ENCODE peak calls at places on chromosomes 1 and 21, in six cellular contexts. D, U, T, A, L and H are unnamed samples.

GRCh38 chr1:233859446-233859845 is 45.0 kb upstream of the SLC35F3 start:
- DNase-seq in A (no peak), T (no peak), U (no peak), L (no peak), D (no peak), H (no peak)

GRCh38 chr1:91673603-91674002 is 173.0 kb downstream of the CDC7 start:
- DNase-seq in D (no peak), A (no peak), U (no peak), L (no peak), T (no peak), H (no peak)

GRCh38 chr1:46133181-46133658 is 791 bp upstream of the PIK3R3 start:
- DNase-seq in D (no peak), T (no peak), U (no peak), L (no peak), A (no peak), H (peak)

GRCh38 chr1:214123061-214123784 is 135.4 kb downstream of the PROX1 start:
- DNase-seq in D (peak), U (no peak), T (peak), A (peak), L (peak), H (peak)

GRCh38 chr21:28798798-28799197 is 193.9 kb downstream of the LTN1 start:
- DNase-seq in D (no peak), A (no peak), T (no peak), L (no peak), U (no peak), H (no peak)

GRCh38 chr1:9070421-9071015 is 1.1 kb upstream of the SLC2A5 start:
- DNase-seq in A (no peak), U (no peak), D (no peak), T (no peak), L (no peak), H (no peak)

GRCh38 chr21:45854702-45855247 is 126.8 kb upstream of the COL6A1 start:
- DNase-seq in T (no peak), U (no peak), D (no peak), L (no peak), A (no peak), H (no peak)

GRCh38 chr1:174051956-174052355 is 29.8 kb upstream of the RC3H1 start:
- DNase-seq in L (no peak), A (no peak), D (no peak), T (no peak), U (no peak), H (no peak)

GRCh38 chr1:24390924-24391782 is 22.4 kb downstream of the STPG1 start:
- DNase-seq in D (peak), L (peak), U (no peak), T (peak), A (no peak), H (peak)

GRCh38 chr1:162016616-162017015 is 7.1 kb downstream of the OLFML2B start:
- DNase-seq in L (no peak), U (no peak), T (no peak), D (no peak), A (no peak), H (no peak)

GRCh38 chr1:93713247-93713764 is 31.7 kb upstream of the BCAR3 start:
- DNase-seq in U (no peak), L (no peak), A (no peak), T (no peak), D (no peak), H (no peak)

GRCh38 chr1:46480959-46481646 is 8.5 kb upstream of the DMBX1 start:
- DNase-seq in T (no peak), U (no peak), L (no peak), A (no peak), D (no peak), H (peak)

GRCh38 chr1:27000817-27001460 is 7.4 kb downstream of the TRNP1 start:
- DNase-seq in T (no peak), D (no peak), L (no peak), A (no peak), U (no peak), H (no peak)

GRCh38 chr1:156949127-156949526 is 28.7 kb downstream of the LRRC71 start:
- DNase-seq in U (no peak), T (no peak), L (no peak), A (no peak), D (no peak), H (no peak)

GRCh38 chr1:85578321-85579295 is 2.0 kb upstream of the CCN1 start:
- DNase-seq in U (no peak), A (no peak), L (no peak), D (no peak), T (peak), H (no peak)

GRCh38 chr1:165773324-165773965 is 4.8 kb upstream of the TMCO1 start:
- DNase-seq in A (no peak), U (no peak), L (no peak), T (peak), D (peak), H (peak)

DNA sequence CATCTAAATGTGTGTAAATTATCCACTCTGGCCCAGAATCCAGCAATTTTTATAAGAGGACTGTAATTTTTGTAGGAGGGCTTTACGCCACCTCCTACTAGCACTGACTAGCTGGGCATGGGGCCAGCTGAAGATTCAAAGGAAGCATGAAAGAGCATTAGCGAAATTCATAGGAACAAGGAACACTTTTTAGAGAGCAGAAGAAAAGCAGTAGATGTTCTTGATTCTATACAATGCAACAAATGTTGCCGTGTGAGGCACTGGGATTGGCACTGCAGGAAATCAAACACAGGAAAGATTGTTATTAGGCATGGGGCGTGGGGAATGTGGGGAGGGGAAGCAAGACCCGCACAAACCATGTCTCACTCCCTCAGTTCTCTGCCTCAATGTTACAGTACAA is 58.4 kb upstream of the PARP1 start:
- DNase-seq in U (no peak), T (no peak), A (no peak), D (no peak), L (no peak), H (no peak)
- TF ChIP-seq ZNF274 in U (no peak), T (no peak), A (no peak), D (no peak), L (no peak), H (no peak)

GRCh38 chr1:47993881-47994625 is 3.1 kb downstream of the TRABD2B start:
- DNase-seq in T (no peak), D (no peak), A (no peak), U (no peak), L (no peak), H (no peak)

GRCh38 chr1:47991187-47991586 is 6.0 kb downstream of the TRABD2B start:
- DNase-seq in A (no peak), L (no peak), T (no peak), U (no peak), D (peak), H (no peak)

GRCh38 chr1:47993356-47993755 is 3.8 kb downstream of the TRABD2B start:
- DNase-seq in A (no peak), U (no peak), D (no peak), L (no peak), T (no peak), H (no peak)

GRCh38 chr1:47991698-47992097 is 5.5 kb downstream of the TRABD2B start:
- DNase-seq in L (no peak), A (no peak), D (no peak), T (no peak), U (no peak), H (no peak)

GRCh38 chr1:47992720-47993119 is 4.5 kb downstream of the TRABD2B start:
- DNase-seq in L (no peak), A (no peak), U (no peak), D (no peak), T (no peak), H (no peak)
- TF ChIP-seq ZNF274 in L (no peak), A (no peak), U (no peak), D (no peak), T (no peak), H (no peak)

GRCh38 chr1:117825414-117825813 is 104.0 kb downstream of the GDAP2 start:
- DNase-seq in L (no peak), D (no peak), T (no peak), U (no peak), A (no peak), H (no peak)
- TF ChIP-seq ZNF274 in L (no peak), D (no peak), T (no peak), U (no peak), A (no peak), H (no peak)

GRCh38 chr21:20996421-20997307 is 1.5 kb upstream of the NCAM2 start:
- DNase-seq in D (no peak), U (no peak), A (no peak), L (no peak), T (no peak), H (no peak)
- TF ChIP-seq ZNF274 in D (no peak), U (no peak), A (no peak), L (no peak), T (no peak), H (no peak)

GRCh38 chr1:21005840-21006239 is 170.9 kb downstream of the EIF4G3 start:
- DNase-seq in T (no peak), A (no peak), U (no peak), D (no peak), L (no peak), H (no peak)
- TF ChIP-seq ZNF274 in T (no peak), A (no peak), U (no peak), D (no peak), L (no peak), H (no peak)

GRCh38 chr21:33395866-33396265 is 7.3 kb upstream of the IFNGR2 start:
- DNase-seq in U (no peak), L (no peak), D (no peak), T (no peak), A (no peak), H (no peak)

GRCh38 chr21:33399821-33400220 is 3.4 kb upstream of the IFNGR2 start:
- DNase-seq in T (no peak), L (no peak), A (no peak), D (no peak), U (no peak), H (no peak)

GRCh38 chr21:33394260-33394659 is 9.0 kb upstream of the IFNGR2 start:
- DNase-seq in T (no peak), L (no peak), D (no peak), A (no peak), U (no peak), H (no peak)

GRCh38 chr21:33396436-33396835 is 6.8 kb upstream of the IFNGR2 start:
- DNase-seq in U (no peak), A (no peak), T (no peak), L (no peak), D (no peak), H (no peak)

DNA sequence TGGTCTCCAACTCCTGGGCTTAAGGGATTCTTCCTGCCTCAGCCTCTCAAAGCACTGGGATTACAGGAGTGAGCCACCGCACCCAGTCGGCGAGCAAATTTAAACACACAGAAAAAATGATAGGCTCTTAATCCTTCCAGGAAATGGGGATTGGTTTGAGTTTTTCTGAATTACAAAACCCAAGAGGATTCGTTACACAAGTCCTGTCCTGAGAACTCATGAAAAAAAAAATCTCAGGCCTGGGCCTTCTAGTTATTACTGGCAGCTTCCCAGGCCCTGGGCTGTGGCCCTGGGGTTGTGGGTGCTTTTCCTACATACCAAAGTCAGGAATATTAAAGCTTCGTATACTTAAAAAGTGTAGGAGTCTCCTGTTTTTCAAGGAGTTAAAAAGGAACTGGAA is 6.2 kb upstream of the IFNGR2 start:
- DNase-seq in A (no peak), U (no peak), D (no peak), T (no peak), L (no peak), H (no peak)
- TF ChIP-seq ZNF274 in A (no peak), U (no peak), D (no peak), T (no peak), L (no peak), H (no peak)

GRCh38 chr1:53390261-53390660 is 62.4 kb upstream of the LRP8 start:
- DNase-seq in T (no peak), A (no peak), D (no peak), L (no peak), U (no peak), H (no peak)
- TF ChIP-seq ZNF274 in T (no peak), A (no peak), D (no peak), L (no peak), U (no peak), H (no peak)

GRCh38 chr1:147611021-147611426 is 59.3 kb downstream of the ACP6 start:
- DNase-seq in T (no peak), L (no peak), U (peak), D (no peak), A (no peak), H (no peak)
- TF ChIP-seq ZNF274 in T (no peak), L (no peak), U (no peak), D (no peak), A (no peak), H (no peak)